ENCODE peak calls at places on chromosomes 6 and 20, in nine cellular contexts. B is omental fat pad; Q is bronchial epithelial cell; Y is D721Med; I is AG04449; S is cardiac fibroblast; O is left ventricle myocardium inferior; C is CD8-positive, alpha-beta T cell; R is gastrocnemius medialis. A is an unnamed sample.

GRCh38 chr6:15689586-15690450 is 27.0 kb upstream of the DTNBP1 start:
- DNase-seq in B (no peak), Q (no peak), Y (no peak), I (no peak), S (peak), O (no peak), C (no peak), R (no peak), A (no peak)

GRCh38 chr6:5084787-5085637 is at the start of gene PPP1R3G:
- DNase-seq in B (no peak), Q (no peak), Y (no peak), I (peak), S (peak), O (peak), C (no peak), R (peak), A (peak)

GRCh38 chr6:109087661-109088264 is 6.9 kb downstream of the SESN1 start:
- DNase-seq in B (no peak), Q (no peak), Y (no peak), I (no peak), S (no peak), O (no peak), C (no peak), R (no peak), A (no peak)

GRCh38 chr6:2016040-2016439 is 229.4 kb downstream of the GMDS start:
- DNase-seq in B (no peak), Q (no peak), Y (no peak), I (no peak), S (no peak), O (no peak), C (no peak), R (no peak), A (no peak)

GRCh38 chr20:38604873-38605303 is 3.3 kb downstream of the ARHGAP40 start:
- DNase-seq in B (no peak), Q (peak), Y (no peak), I (no peak), S (peak), O (no peak), C (no peak), R (no peak), A (no peak)

GRCh38 chr6:51277471-51277870 is 458.8 kb downstream of the TFAP2B start:
- DNase-seq in B (no peak), Q (no peak), Y (no peak), I (no peak), S (no peak), O (no peak), C (no peak), R (no peak), A (no peak)

GRCh38 chr6:27503436-27504030 is 30.6 kb upstream of the ZNF184 start:
- DNase-seq in B (no peak), Q (peak), Y (no peak), I (peak), S (peak), O (peak), C (peak), R (no peak), A (peak)

GRCh38 chr6:7311171-7311570 is 1.8 kb downstream of the SSR1 start:
- DNase-seq in B (no peak), Q (no peak), Y (no peak), I (no peak), S (no peak), O (no peak), C (no peak), R (no peak), A (no peak)

GRCh38 chr20:39036851-39037250 is 74.7 kb downstream of the DHX35 start:
- DNase-seq in B (no peak), Q (no peak), Y (no peak), I (no peak), S (no peak), O (no peak), C (no peak), R (no peak), A (no peak)

GRCh38 chr20:38426006-38426405 is 9.1 kb downstream of the SNHG17 start:
- DNase-seq in B (no peak), Q (peak), Y (no peak), I (peak), S (peak), O (no peak), C (no peak), R (no peak), A (peak)

GRCh38 chr20:46013826-46014516 is 5.3 kb downstream of the MMP9 start:
- DNase-seq in B (no peak), Q (peak), Y (peak), I (no peak), S (peak), O (no peak), C (peak), R (no peak), A (no peak)

GRCh38 chr20:49286689-49287551 is 9.1 kb upstream of the ZNFX1 start:
- DNase-seq in B (no peak), Q (peak), Y (no peak), I (no peak), S (peak), O (no peak), C (no peak), R (no peak), A (no peak)

GRCh38 chr6:8014947-8015346 is 49.2 kb downstream of the BLOC1S5 start:
- DNase-seq in B (no peak), Q (no peak), Y (no peak), I (no peak), S (no peak), O (no peak), C (no peak), R (peak), A (no peak)

GRCh38 chr20:21820688-21821087 is 115.2 kb downstream of the PAX1 start:
- DNase-seq in B (no peak), Q (no peak), Y (no peak), I (no peak), S (no peak), O (no peak), C (no peak), R (no peak), A (no peak)

GRCh38 chr20:380763-381580 is 412 bp downstream of the TRIB3 start:
- DNase-seq in B (no peak), Q (peak), Y (no peak), I (no peak), S (peak), O (peak), C (peak), R (no peak), A (peak)

GRCh38 chr6:108174371-108175175 is 8.8 kb downstream of the NR2E1 start:
- DNase-seq in B (no peak), Q (peak), Y (no peak), I (no peak), S (peak), O (no peak), C (peak), R (no peak), A (no peak)

GRCh38 chr6:10521104-10521808 is at the start of gene GCNT2:
- DNase-seq in B (no peak), Q (peak), Y (no peak), I (no peak), S (no peak), O (no peak), C (no peak), R (no peak), A (no peak)

GRCh38 chr6:41505084-41506049 is 40.8 kb upstream of the FOXP4 start:
- DNase-seq in B (no peak), Q (no peak), Y (no peak), I (no peak), S (peak), O (peak), C (no peak), R (peak), A (peak)

GRCh38 chr20:2914160-2914559 is 40.9 kb downstream of the PTPRA start:
- DNase-seq in B (no peak), Q (peak), Y (no peak), I (no peak), S (peak), O (no peak), C (no peak), R (no peak), A (no peak)

GRCh38 chr6:55250400-55250799 is 76.1 kb downstream of the HCRTR2 start:
- DNase-seq in B (no peak), Q (no peak), Y (no peak), I (no peak), S (no peak), O (no peak), C (no peak), R (no peak), A (no peak)

GRCh38 chr6:1855890-1856289 is 246.2 kb downstream of the FOXC1 start:
- DNase-seq in B (no peak), Q (no peak), Y (no peak), I (no peak), S (no peak), O (no peak), C (no peak), R (no peak), A (no peak)

GRCh38 chr6:33840064-33840926 is 36.5 kb upstream of the MLN start:
- DNase-seq in B (no peak), Q (peak), Y (no peak), I (peak), S (peak), O (no peak), C (no peak), R (peak), A (peak)

GRCh38 chr6:36136034-36136433 is 5.7 kb downstream of the MAPK13 start:
- DNase-seq in B (no peak), Q (no peak), Y (no peak), I (no peak), S (no peak), O (no peak), C (no peak), R (no peak), A (no peak)

GRCh38 chr6:126176266-126176665 is 163.6 kb upstream of the CENPW start:
- DNase-seq in B (no peak), Q (peak), Y (no peak), I (no peak), S (peak), O (no peak), C (no peak), R (no peak), A (no peak)
- TF ChIP-seq CTCF in B (no peak), Q (peak), Y (peak), I (peak), S (peak), O (no peak), C (no peak), R (no peak), A (peak)

GRCh38 chr20:58378704-58379103 is 10.3 kb upstream of the VAPB start:
- DNase-seq in B (no peak), Q (no peak), Y (no peak), I (no peak), S (no peak), O (no peak), C (no peak), R (no peak), A (no peak)
- TF ChIP-seq CTCF in B (no peak), Q (no peak), Y (no peak), I (no peak), S (peak), O (no peak), C (no peak), R (no peak), A (no peak)

DNA sequence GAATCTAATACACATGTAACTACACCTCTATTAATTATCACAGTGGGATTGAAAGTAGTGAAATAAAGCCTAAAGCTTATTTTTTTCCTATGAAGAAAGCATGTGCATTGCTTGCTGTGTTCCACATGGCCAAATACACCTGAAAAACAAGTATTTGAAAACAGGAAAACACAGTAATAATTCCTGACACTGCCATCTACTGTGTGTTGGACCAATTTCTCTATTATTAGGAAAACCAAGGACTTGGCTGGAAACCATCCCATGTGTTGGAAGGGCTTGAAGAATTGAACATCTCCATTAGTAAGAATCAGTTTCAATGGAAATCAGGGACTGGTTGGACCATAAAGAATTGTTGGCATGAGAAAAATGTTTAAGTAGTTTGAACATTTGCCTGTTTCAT is 124.0 kb downstream of the PHF3 start:
- DNase-seq in B (no peak), Q (peak), Y (no peak), I (no peak), S (no peak), O (no peak), C (no peak), R (no peak), A (no peak)
- TF ChIP-seq CTCF in B (no peak), Q (no peak), Y (no peak), I (no peak), S (no peak), O (no peak), C (no peak), R (no peak), A (no peak)

GRCh38 chr6:80742481-80742880 is 636.0 kb downstream of the BCKDHB start:
- DNase-seq in B (no peak), Q (peak), Y (no peak), I (no peak), S (peak), O (no peak), C (no peak), R (no peak), A (no peak)
- TF ChIP-seq CTCF in B (no peak), Q (peak), Y (peak), I (peak), S (peak), O (peak), C (no peak), R (no peak), A (peak)

GRCh38 chr6:153963352-153963751 is 75.7 kb upstream of the OPRM1 start:
- DNase-seq in B (no peak), Q (no peak), Y (no peak), I (no peak), S (no peak), O (no peak), C (no peak), R (no peak), A (no peak)
- TF ChIP-seq CTCF in B (no peak), Q (no peak), Y (no peak), I (no peak), S (no peak), O (no peak), C (no peak), R (no peak), A (no peak)

GRCh38 chr20:1440024-1440423 is 26.6 kb downstream of the NSFL1C start:
- DNase-seq in B (no peak), Q (peak), Y (no peak), I (no peak), S (peak), O (no peak), C (peak), R (no peak), A (no peak)
- TF ChIP-seq CTCF in B (no peak), Q (peak), Y (peak), I (peak), S (peak), O (no peak), C (no peak), R (no peak), A (peak)

GRCh38 chr20:4008026-4008413 is 7.3 kb downstream of the RNF24 start:
- DNase-seq in B (no peak), Q (no peak), Y (no peak), I (no peak), S (no peak), O (no peak), C (no peak), R (no peak), A (no peak)

GRCh38 chr20:4006640-4007039 is 8.7 kb downstream of the RNF24 start:
- DNase-seq in B (no peak), Q (no peak), Y (no peak), I (no peak), S (no peak), O (peak), C (no peak), R (peak), A (no peak)

GRCh38 chr20:4009305-4009704 is 6.1 kb downstream of the RNF24 start:
- DNase-seq in B (no peak), Q (no peak), Y (no peak), I (no peak), S (no peak), O (no peak), C (no peak), R (no peak), A (no peak)

GRCh38 chr20:4007383-4008025 is 7.9 kb downstream of the RNF24 start:
- DNase-seq in B (no peak), Q (no peak), Y (no peak), I (no peak), S (no peak), O (no peak), C (no peak), R (no peak), A (no peak)

DNA sequence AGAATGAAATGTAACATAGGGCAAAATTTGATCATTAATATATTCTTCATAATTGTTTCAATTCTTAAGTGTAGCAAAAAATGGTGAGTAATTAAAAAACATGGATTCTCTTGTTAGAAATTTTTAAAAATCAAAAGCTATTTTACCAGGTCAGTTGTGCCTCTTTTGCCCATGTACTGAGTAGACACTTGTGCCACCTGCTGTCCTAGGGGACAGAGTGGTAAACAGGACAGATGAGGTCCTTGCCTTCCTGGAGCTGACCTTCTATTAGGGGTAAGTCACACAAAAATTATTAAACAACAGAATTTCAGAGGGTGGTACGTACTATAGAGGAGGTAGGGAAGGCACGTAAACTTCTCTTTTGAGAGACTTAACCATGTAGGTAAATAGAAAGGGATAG is 6.5 kb downstream of the RNF24 start:
- DNase-seq in B (no peak), Q (no peak), Y (no peak), I (no peak), S (no peak), O (no peak), C (no peak), R (no peak), A (no peak)
- TF ChIP-seq CTCF in B (no peak), Q (no peak), Y (peak), I (no peak), S (no peak), O (peak), C (no peak), R (no peak), A (no peak)

A was measured in AG09319.